ENCODE peak calls at places on chromosomes 6 and 20, in nine cellular contexts. N is heart right ventricle; U is heart left ventricle; F is fibroblast of lung; C is CD4-positive, alpha-beta memory T cell; I is upper lobe of right lung; H is transverse colon; Q is right atrium auricular region; E is pancreas. S is an unnamed sample.

GRCh38 chr6:158506577-158506976 is 53.3 kb upstream of the TMEM181 start:
- DNase-seq in E (no peak), I (no peak), N (no peak), H (no peak), U (no peak), C (no peak), Q (peak; percentile 9), F (peak; percentile 43), S (no peak)

GRCh38 chr6:128570439-128571063 is 50.2 kb upstream of the PTPRK start:
- DNase-seq in I (no peak), N (no peak), Q (no peak), F (peak; percentile 45), U (no peak), H (no peak), C (no peak), E (no peak), S (no peak)

GRCh38 chr20:23293689-23294088 is 56.9 kb upstream of the NXT1 start:
- DNase-seq in Q (peak; percentile 77), F (no peak), H (peak; percentile 26), C (no peak), I (no peak), E (no peak), U (no peak), N (no peak), S (no peak)

GRCh38 chr6:2793491-2794151 is 28.4 kb downstream of the WRNIP1 start:
- DNase-seq in F (peak; percentile 46), N (no peak), Q (no peak), H (peak; percentile 54), E (no peak), I (no peak), C (no peak), U (no peak), S (peak; percentile 22)

GRCh38 chr20:24783631-24784492 is 165.2 kb upstream of the CST7 start:
- DNase-seq in H (peak; percentile 38), N (no peak), E (peak; percentile 15), C (no peak), I (peak; percentile 35), U (no peak), Q (no peak), F (no peak), S (peak; percentile 30)

GRCh38 chr20:51204051-51204450 is 181.1 kb upstream of the KCNG1 start:
- DNase-seq in F (no peak), C (no peak), E (no peak), H (no peak), N (no peak), U (no peak), Q (no peak), I (no peak), S (no peak)

GRCh38 chr20:32037929-32038328 is 14.1 kb upstream of the HCK start:
- DNase-seq in C (no peak), E (no peak), H (no peak), I (no peak), F (peak; percentile 66), N (no peak), Q (no peak), U (no peak), S (no peak)

GRCh38 chr6:147418523-147418922 is 90.0 kb upstream of the SAMD5 start:
- DNase-seq in I (no peak), C (no peak), H (no peak), Q (no peak), N (no peak), F (no peak), E (no peak), U (no peak), S (no peak)

GRCh38 chr20:59121714-59122376 is 41.8 kb upstream of the ZNF831 start:
- DNase-seq in E (no peak), I (no peak), N (no peak), Q (no peak), U (no peak), F (no peak), H (no peak), C (peak; percentile 54), S (no peak)

GRCh38 chr6:26421259-26422144 is 18.8 kb upstream of the BTN3A3 start:
- DNase-seq in H (peak; percentile 74), Q (peak; percentile 92), F (peak; percentile 89), E (peak; percentile 59), C (peak; percentile 64), I (peak; percentile 77), N (peak; percentile 53), U (peak; percentile 71), S (peak; percentile 66)

GRCh38 chr6:169411722-169412121 is 158.1 kb upstream of the THBS2 start:
- DNase-seq in C (no peak), N (no peak), U (no peak), Q (no peak), H (no peak), I (no peak), E (no peak), F (no peak), S (no peak)

GRCh38 chr20:57676517-57677322 is 33.1 kb downstream of the PMEPA1 start:
- DNase-seq in E (no peak), H (peak; percentile 47), I (no peak), U (no peak), Q (no peak), F (no peak), C (no peak), N (no peak), S (no peak)
- H3K27me3 ChIP-seq in E (no peaks in the 10 kb centered on the region), H (no peaks in the 10 kb centered on the region), I (no peaks in the 10 kb centered on the region), U (no peaks in the 10 kb centered on the region), Q (no peaks in the 10 kb centered on the region), F (no peaks in the 10 kb centered on the region), C (no peaks in the 10 kb centered on the region), N (no peaks in the 10 kb centered on the region), S (no peaks in the 10 kb centered on the region)

GRCh38 chr6:149925253-149925973 is 2.5 kb upstream of the RAET1G start:
- DNase-seq in C (no peak), F (peak; percentile 9), E (peak; percentile 70), Q (peak; percentile 62), H (peak; percentile 42), U (peak; percentile 42), I (peak; percentile 71), N (peak; percentile 49), S (no peak)
- H3K27me3 ChIP-seq in C (peaks cover 42% of the 10 kb centered on the region), F (peaks cover 9% of the 10 kb centered on the region), E (no peaks in the 10 kb centered on the region), Q (peaks cover 4% of the 10 kb centered on the region), H (peaks cover 64% of the 10 kb centered on the region), U (peaks cover 21% of the 10 kb centered on the region), I (peaks cover 14% of the 10 kb centered on the region), N (peaks cover 23% of the 10 kb centered on the region), S (peaks cover 43% of the 10 kb centered on the region)

GRCh38 chr6:32430179-32430578 is 9.5 kb upstream of the HLA-DRA start:
- DNase-seq in E (no peak), Q (no peak), C (no peak), I (no peak), U (no peak), H (no peak), F (no peak), N (no peak), S (no peak)
- H3K27me3 ChIP-seq in E (no peaks in the 10 kb centered on the region), Q (no peaks in the 10 kb centered on the region), C (peaks cover 4% of the 10 kb centered on the region), I (no peaks in the 10 kb centered on the region), U (peaks cover 6% of the 10 kb centered on the region), H (no peaks in the 10 kb centered on the region), F (peaks cover 5% of the 10 kb centered on the region), N (no peaks in the 10 kb centered on the region), S (no peaks in the 10 kb centered on the region)

GRCh38 chr6:64672131-64672530 is 1034.9 kb downstream of the EYS start:
- DNase-seq in N (no peak), C (no peak), E (no peak), I (no peak), H (no peak), U (no peak), Q (no peak), F (no peak), S (no peak)

GRCh38 chr6:64672651-64673050 is 1034.4 kb downstream of the EYS start:
- DNase-seq in F (no peak), E (no peak), Q (no peak), U (no peak), H (no peak), I (no peak), C (no peak), N (no peak), S (no peak)
- H3K27me3 ChIP-seq in F (no peaks in the 10 kb centered on the region), E (no peaks in the 10 kb centered on the region), Q (no peaks in the 10 kb centered on the region), U (no peaks in the 10 kb centered on the region), H (no peaks in the 10 kb centered on the region), I (no peaks in the 10 kb centered on the region), C (no peaks in the 10 kb centered on the region), N (no peaks in the 10 kb centered on the region), S (no peaks in the 10 kb centered on the region)

DNA sequence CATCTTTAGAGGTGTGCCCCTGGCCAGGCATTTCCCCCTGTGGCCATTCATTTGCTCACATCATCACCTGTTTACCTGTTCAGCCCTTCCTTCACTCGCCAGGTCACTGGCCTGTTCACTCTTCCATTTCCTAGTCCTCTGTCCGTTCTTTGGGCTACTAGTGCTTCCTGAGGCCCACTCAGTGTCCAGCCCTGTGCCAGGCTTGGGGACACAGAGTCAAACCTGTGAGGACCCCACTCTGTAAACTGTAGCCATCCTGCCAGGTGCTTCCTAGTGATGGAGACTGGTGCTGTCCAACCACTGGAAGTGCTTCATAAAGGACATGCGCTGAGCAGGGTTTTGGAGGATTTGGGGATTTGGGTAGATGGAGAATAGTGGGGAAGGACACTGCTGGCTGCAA is 3.5 kb downstream of the DLGAP4 start:
- DNase-seq in E (no peak), U (no peak), F (no peak), N (no peak), C (no peak), H (no peak), I (peak; percentile 22), Q (peak; percentile 28), S (no peak)
- H3K27me3 ChIP-seq in E (peaks cover 3% of the 10 kb centered on the region), U (peaks cover 91% of the 10 kb centered on the region), F (peaks cover 32% of the 10 kb centered on the region), N (peaks cover 83% of the 10 kb centered on the region), C (peaks cover 20% of the 10 kb centered on the region), H (peaks cover 90% of the 10 kb centered on the region), I (peaks cover 84% of the 10 kb centered on the region), Q (peaks cover 25% of the 10 kb centered on the region), S (peaks cover 28% of the 10 kb centered on the region)

DNA sequence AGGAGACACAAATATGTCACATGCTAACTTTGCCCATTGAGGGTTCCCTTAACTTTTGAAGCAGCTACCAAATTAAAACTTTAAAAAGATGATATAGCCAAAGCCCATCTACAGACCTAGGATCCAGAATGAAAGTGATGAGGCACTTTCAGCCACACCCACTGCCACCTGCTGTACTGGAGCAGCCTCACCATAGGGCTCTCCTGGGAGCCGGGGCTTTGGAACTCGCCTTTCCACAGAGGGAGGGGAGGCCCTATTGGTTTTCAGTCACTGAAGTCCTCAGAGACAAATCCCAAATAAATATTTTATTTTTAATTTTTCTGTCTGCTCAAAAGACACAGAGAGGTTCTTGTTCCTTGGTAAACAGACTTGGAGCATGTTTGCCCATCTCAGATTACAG is 238.1 kb upstream of the TAB2 start:
- DNase-seq in U (no peak), F (no peak), E (no peak), C (no peak), I (no peak), Q (no peak), N (no peak), H (no peak), S (no peak)
- H3K27me3 ChIP-seq in U (no peaks in the 10 kb centered on the region), F (no peaks in the 10 kb centered on the region), E (no peaks in the 10 kb centered on the region), C (no peaks in the 10 kb centered on the region), I (no peaks in the 10 kb centered on the region), Q (no peaks in the 10 kb centered on the region), N (no peaks in the 10 kb centered on the region), H (no peaks in the 10 kb centered on the region), S (no peaks in the 10 kb centered on the region)

DNA sequence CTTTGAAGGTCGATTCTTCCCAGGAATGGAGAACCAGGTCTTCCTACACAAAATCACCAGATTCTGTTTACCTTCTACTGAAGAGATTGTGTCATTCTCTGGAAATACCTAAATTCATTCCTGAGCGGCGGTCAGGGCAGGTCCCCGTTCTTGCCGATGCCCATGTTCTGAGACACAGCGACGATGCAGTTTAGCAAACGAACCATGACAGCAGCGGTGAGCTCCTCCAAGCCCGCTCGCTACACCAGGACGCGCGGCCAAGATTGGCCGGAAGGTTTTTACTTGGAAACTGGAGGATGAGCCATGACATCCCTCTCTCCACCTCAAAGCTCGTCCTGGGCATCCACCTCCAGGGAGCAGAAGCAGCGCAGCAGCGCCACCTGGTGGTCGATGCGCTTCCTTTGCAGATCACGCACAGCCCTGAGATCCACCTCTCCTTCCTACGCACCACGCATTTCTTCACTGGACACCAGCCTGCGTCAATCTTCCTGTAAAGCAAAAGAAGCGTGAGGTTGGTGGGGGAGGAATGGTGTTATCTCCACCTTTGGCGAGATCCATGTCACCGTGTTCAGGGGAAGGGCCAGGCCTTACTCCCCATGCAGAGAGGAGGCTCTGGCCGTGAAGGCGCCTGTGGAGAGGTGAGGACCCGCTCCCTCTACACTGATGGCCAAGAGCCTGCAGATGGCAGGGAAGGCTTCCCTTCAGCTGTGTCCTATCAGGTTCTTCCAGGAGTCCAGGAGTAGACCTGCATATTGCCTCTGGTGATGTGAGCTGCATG is 9.9 kb upstream of the HLA-B start:
- DNase-seq in C (peak; percentile 81), Q (peak; percentile 84), N (peak; percentile 90), H (peak; percentile 90), E (peak; percentile 91), F (peak; percentile 70), U (peak; percentile 92), I (peak; percentile 95), S (peak; percentile 89)
- H3K27me3 ChIP-seq in C (peaks cover 13% of the 10 kb centered on the region), Q (no peaks in the 10 kb centered on the region), N (peaks cover 27% of the 10 kb centered on the region), H (peaks cover 33% of the 10 kb centered on the region), E (no peaks in the 10 kb centered on the region), F (peaks cover 33% of the 10 kb centered on the region), U (peaks cover 17% of the 10 kb centered on the region), I (peaks cover 13% of the 10 kb centered on the region), S (no peaks in the 10 kb centered on the region)